ENCODE peak calls at places on chromosome 19, in seven cellular contexts. V is HCT116, X is neural progenitor cell, W is NT2/D1, B is fibroblast of lung, F is mammary epithelial cell, J is H1. Y is an unnamed sample. For H3K36me3 and H3K27me3, the result is how much of the 10 kb centered on the place peaks cover.

GRCh38 chr19:13964776-13965175 is 12.5 kb downstream of the DCAF15 start:
- DNase-seq in W (no peak), V (no peak), B (peak), F (no peak), X (no peak), J (no peak), Y (peak)

GRCh38 chr19:7783991-7784421 is 21.0 kb downstream of the CLEC4M start:
- DNase-seq in J (no peak), V (no peak), X (no peak), W (no peak), B (peak), F (peak), Y (peak)

GRCh38 chr19:5126498-5127223 is 157.7 kb downstream of the KDM4B start:
- DNase-seq in W (no peak), J (no peak), B (no peak), F (no peak), X (no peak), V (no peak), Y (no peak)

GRCh38 chr19:15213715-15214381 is 13.1 kb upstream of the NOTCH3 start:
- DNase-seq in V (no peak), W (no peak), B (peak), F (no peak), X (no peak), J (no peak), Y (no peak)

GRCh38 chr19:55210120-55210493 is 806 bp upstream of the PTPRH start:
- DNase-seq in V (peak), J (no peak), W (no peak), B (peak), F (peak), X (no peak), Y (peak)

GRCh38 chr19:48934837-48935236 is 1.3 kb downstream of the DHDH start:
- DNase-seq in F (no peak), V (no peak), B (no peak), X (peak), J (no peak), W (no peak), Y (no peak)

GRCh38 chr19:7969560-7969949 is 26.1 kb upstream of the TIMM44 start:
- DNase-seq in V (no peak), X (no peak), B (no peak), F (no peak), J (peak), W (peak), Y (no peak)

GRCh38 chr19:5369304-5369703 is 28.7 kb upstream of the PTPRS start:
- DNase-seq in F (no peak), V (no peak), X (no peak), B (no peak), W (no peak), J (no peak), Y (no peak)

GRCh38 chr19:42113641-42114348 is 18.5 kb downstream of the POU2F2 start:
- DNase-seq in B (peak), W (peak), F (peak), J (peak), V (peak), X (no peak), Y (peak)

DNA sequence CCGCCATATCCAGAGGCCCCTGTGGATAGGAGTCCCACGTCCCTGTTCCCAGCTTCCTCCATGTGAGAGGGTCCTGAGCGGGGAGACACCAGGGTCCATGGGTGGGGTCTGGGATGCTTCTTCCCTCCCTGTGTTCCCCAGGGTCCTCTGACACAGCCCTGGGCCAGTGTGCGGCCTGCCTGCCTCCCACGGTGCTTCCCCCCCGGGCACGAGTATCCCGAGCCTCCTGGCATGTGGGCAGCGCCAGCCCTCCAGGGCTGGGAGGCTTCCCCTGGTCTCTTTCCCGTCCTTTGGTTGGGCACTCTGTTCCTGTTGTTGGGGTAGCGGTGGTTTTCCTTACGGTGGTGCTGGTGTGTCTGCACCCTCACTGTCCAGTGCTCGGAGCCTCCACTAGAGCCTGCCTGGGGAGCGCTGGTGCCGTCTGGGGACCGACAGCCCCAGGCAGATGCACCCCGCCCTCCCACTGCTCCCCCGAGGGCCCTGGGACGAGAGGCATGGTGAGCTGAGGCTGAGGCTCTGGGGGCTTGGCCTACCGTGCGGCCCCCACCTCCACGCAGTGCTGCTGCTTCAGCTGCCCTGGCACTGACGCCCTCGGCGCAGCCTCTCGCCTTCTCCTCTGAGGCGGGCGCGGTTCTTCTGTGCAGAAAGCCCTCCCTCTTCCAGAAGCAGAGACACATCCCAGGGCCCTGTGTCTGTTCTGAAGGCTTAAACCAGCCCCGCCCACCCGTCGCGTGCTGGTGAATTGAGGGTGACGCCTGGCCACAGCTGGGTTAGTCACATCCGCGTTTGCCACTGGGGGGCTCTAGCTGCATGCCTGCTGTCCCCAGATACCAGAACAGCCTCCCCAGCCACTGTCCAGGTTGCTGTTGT is 27.9 kb downstream of the PLEKHJ1 start:
- DNase-seq in J (no peak), B (peak), X (peak), V (no peak), W (no peak), F (no peak), Y (peak)
- H3K9ac ChIP-seq in J (no peak), B (peak), X (no peak), V (no peak), W (peak), F (no peak), Y (peak)

GRCh38 chr19:6490134-6490533 is 8.5 kb upstream of the DENND1C start:
- DNase-seq in B (no peak), V (no peak), F (no peak), X (no peak), W (no peak), J (no peak), Y (no peak)
- H3K36me3 ChIP-seq in B (under half), V (under half), F (under half), X (under half), W (under half), J (under half), Y (under half)

GRCh38 chr19:4089946-4090345 is 23.2 kb upstream of the ZBTB7A start:
- DNase-seq in X (no peak), F (no peak), V (no peak), W (no peak), J (no peak), B (no peak), Y (no peak)

GRCh38 chr19:4090351-4091220 is 23.9 kb upstream of the ZBTB7A start:
- DNase-seq in B (no peak), J (no peak), F (no peak), X (no peak), W (no peak), V (no peak), Y (no peak)

GRCh38 chr19:4088065-4088679 is 21.5 kb upstream of the ZBTB7A start:
- DNase-seq in F (no peak), V (no peak), B (no peak), W (no peak), X (no peak), J (no peak), Y (no peak)

GRCh38 chr19:4089400-4089908 is 22.8 kb upstream of the ZBTB7A start:
- DNase-seq in V (no peak), X (no peak), F (no peak), W (no peak), B (no peak), J (no peak), Y (no peak)

DNA sequence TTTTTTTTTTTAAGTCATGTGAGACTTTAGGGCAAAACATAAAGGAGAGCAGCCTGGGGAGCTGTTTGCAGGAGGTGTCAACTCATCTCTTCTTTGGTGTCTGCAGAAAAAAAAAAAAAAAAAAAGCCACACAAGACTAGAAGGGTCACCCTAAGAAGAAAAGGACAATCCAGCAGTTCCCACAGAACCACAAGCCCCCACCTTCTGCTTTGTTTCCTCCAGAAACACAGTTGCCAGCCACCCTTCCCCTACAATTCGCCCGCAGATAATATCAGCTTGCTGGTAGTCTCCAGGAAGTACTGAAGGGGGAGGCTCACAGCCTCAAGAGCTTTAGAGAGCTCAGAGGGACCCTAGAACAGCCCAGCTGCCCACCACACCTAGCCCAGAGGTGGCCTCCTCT is 22.3 kb upstream of the ZBTB7A start:
- DNase-seq in W (no peak), V (no peak), X (no peak), B (no peak), J (no peak), F (no peak), Y (no peak)
- H3K27me3 ChIP-seq in W (under half), V (under half), X (under half), B (under half), J (under half), F (under half), Y (under half)

GRCh38 chr19:20171285-20171684 is 4.3 kb downstream of the ZNF486 start:
- DNase-seq in F (peak), B (no peak), X (no peak), V (no peak), W (no peak), J (no peak), Y (no peak)
- H3K9ac ChIP-seq in F (no peak), B (no peak), X (no peak), V (no peak), W (no peak), J (no peak), Y (no peak)

DNA sequence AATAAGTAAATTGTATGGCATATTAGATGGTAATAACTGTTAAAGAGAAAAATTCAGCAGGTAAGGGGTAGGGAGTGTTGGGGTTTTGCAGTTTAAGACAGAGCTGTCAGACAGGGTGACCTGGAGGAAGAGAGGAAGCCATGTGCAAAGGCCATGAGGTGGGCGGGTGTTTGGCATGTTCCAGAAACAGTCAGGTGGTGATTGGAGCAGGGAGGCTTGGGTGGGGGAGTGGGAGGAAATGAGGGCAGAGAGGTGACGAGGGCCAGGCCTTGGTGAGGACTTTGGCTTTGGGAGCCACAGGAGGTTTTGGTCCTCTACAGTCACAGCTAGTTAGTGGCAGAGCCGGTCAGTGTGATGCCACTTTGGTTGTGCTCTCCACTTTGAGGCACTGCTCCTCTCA is 20.1 kb downstream of the RYR1 start:
- DNase-seq in F (no peak), X (no peak), V (no peak), W (no peak), B (no peak), J (no peak), Y (no peak)
- H3K36me3 ChIP-seq in F (under half), X (under half), V (under half), W (under half), B (under half), J (under half), Y (under half)

GRCh38 chr19:57053401-57053800 is 66.4 kb upstream of the USP29 start:
- DNase-seq in F (no peak), V (no peak), J (no peak), W (no peak), B (no peak), X (no peak), Y (no peak)

GRCh38 chr19:57055956-57056355 is 63.8 kb upstream of the USP29 start:
- DNase-seq in F (no peak), X (no peak), J (no peak), B (no peak), W (no peak), V (no peak), Y (no peak)

GRCh38 chr19:57052102-57052501 is 67.7 kb upstream of the USP29 start:
- DNase-seq in F (no peak), J (no peak), V (no peak), B (no peak), W (no peak), X (no peak), Y (no peak)

GRCh38 chr19:57058871-57059270 is 60.9 kb upstream of the USP29 start:
- DNase-seq in V (no peak), X (no peak), B (no peak), J (no peak), F (no peak), W (no peak), Y (no peak)

GRCh38 chr19:57056972-57057371 is 62.8 kb upstream of the USP29 start:
- DNase-seq in F (no peak), X (no peak), B (peak), V (no peak), W (no peak), J (no peak), Y (peak)
- H3K27me3 ChIP-seq in F (under half), X (under half), B (under half), V (under half), W (under half), J (under half), Y (under half)

DNA sequence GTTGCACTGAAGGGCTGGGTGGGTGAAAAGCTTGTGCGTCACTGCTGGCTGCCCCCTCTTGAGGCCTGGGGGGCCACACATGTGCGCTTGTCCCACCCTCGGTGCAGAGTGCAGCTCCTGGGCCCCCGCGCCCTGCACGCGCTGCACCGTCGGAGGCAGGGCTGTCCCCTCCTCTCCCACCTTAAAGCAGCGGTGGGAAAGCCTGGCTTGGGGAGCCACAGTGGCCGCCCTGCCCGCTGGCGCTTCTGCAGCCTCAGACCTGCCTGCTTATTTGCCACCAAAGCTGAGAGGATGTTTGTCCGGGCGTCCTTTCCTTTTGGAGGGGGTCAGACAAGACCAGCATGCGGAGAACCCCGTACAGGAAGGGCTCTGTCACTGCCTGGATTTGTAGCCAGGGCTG is 26.7 kb downstream of the PLEKHJ1 start:
- DNase-seq in F (no peak), J (no peak), B (no peak), X (no peak), W (no peak), V (no peak), Y (no peak)
- H3K9ac ChIP-seq in F (no peak), J (no peak), B (no peak), X (no peak), W (no peak), V (no peak), Y (peak)

Y was measured in adipocyte.